ENCODE peak calls at places on chromosomes 5 and 9, in four cellular contexts. One of them, this sample, is unnamed.

GRCh38 chr5:128213340-128213739 is 129.8 kb downstream of the SLC12A2 start:
- DNase-seq in astrocyte: peak; percentile 43
- DNase-seq in fibroblast of lung: peak; percentile 82
- DNase-seq in OCI-LY7: peak; percentile 56
- DNase-seq in this sample: peak; percentile 83

GRCh38 chr5:175873090-175873454 is 1.7 kb downstream of the CPLX2 start:
- DNase-seq in OCI-LY7: no peak
- DNase-seq in astrocyte: no peak
- DNase-seq in fibroblast of lung: peak; percentile 2
- DNase-seq in this sample: peak; percentile 38

GRCh38 chr9:104494808-104495207 is 9.3 kb upstream of the OR13F1 start:
- DNase-seq in OCI-LY7: peak; percentile 22
- DNase-seq in fibroblast of lung: no peak
- DNase-seq in astrocyte: no peak
- DNase-seq in this sample: no peak

GRCh38 chr9:37978983-37979382 is 75.1 kb upstream of the SLC25A51 start:
- DNase-seq in fibroblast of lung: no peak
- DNase-seq in OCI-LY7: no peak
- DNase-seq in astrocyte: no peak
- DNase-seq in this sample: no peak

GRCh38 chr9:133113163-133113927 is 7.7 kb downstream of the RALGDS start:
- DNase-seq in fibroblast of lung: no peak
- DNase-seq in OCI-LY7: no peak
- DNase-seq in astrocyte: peak; percentile 83
- DNase-seq in this sample: peak; percentile 94

GRCh38 chr5:177301503-177302165 is 1.9 kb downstream of the RAB24 start:
- DNase-seq in OCI-LY7: no peak
- DNase-seq in fibroblast of lung: no peak
- DNase-seq in astrocyte: no peak
- DNase-seq in this sample: peak; percentile 82

GRCh38 chr9:78118742-78119473 is 87.3 kb upstream of the GNAQ start:
- DNase-seq in OCI-LY7: peak; percentile 21
- DNase-seq in astrocyte: peak; percentile 73
- DNase-seq in fibroblast of lung: peak; percentile 17
- DNase-seq in this sample: peak; percentile 69

GRCh38 chr5:1004598-1005361 is 3.8 kb upstream of the NKD2 start:
- DNase-seq in astrocyte: no peak
- DNase-seq in fibroblast of lung: no peak
- DNase-seq in OCI-LY7: no peak
- DNase-seq in this sample: peak; percentile 90

GRCh38 chr9:33453999-33454660 is 6.7 kb upstream of the AQP3 start:
- DNase-seq in astrocyte: no peak
- DNase-seq in fibroblast of lung: no peak
- DNase-seq in OCI-LY7: peak; percentile 80
- DNase-seq in this sample: peak; percentile 46

GRCh38 chr5:114361724-114362196 is at the start of gene KCNN2:
- DNase-seq in astrocyte: peak; percentile 49
- DNase-seq in OCI-LY7: no peak
- DNase-seq in fibroblast of lung: peak; percentile 93
- DNase-seq in this sample: peak; percentile 68

GRCh38 chr5:135509995-135510394 is 25.8 kb downstream of the NEUROG1 start:
- DNase-seq in fibroblast of lung: no peak
- DNase-seq in OCI-LY7: no peak
- DNase-seq in astrocyte: no peak
- DNase-seq in this sample: no peak

GRCh38 chr5:65855758-65856157 is 70.6 kb upstream of the ERBIN start:
- DNase-seq in OCI-LY7: no peak
- DNase-seq in fibroblast of lung: no peak
- DNase-seq in astrocyte: no peak
- DNase-seq in this sample: no peak

GRCh38 chr5:30279237-30279636 is 914.2 kb upstream of the CDH6 start:
- DNase-seq in fibroblast of lung: no peak
- DNase-seq in astrocyte: peak; percentile 57
- DNase-seq in OCI-LY7: no peak
- DNase-seq in this sample: no peak

GRCh38 chr9:82680179-82680935 is 382.6 kb downstream of the RASEF start:
- DNase-seq in astrocyte: no peak
- DNase-seq in fibroblast of lung: no peak
- DNase-seq in OCI-LY7: no peak
- DNase-seq in this sample: no peak

GRCh38 chr5:7837401-7837800 is 13.5 kb downstream of the CFAP90 start:
- DNase-seq in astrocyte: no peak
- DNase-seq in OCI-LY7: no peak
- DNase-seq in fibroblast of lung: no peak
- DNase-seq in this sample: no peak

DNA sequence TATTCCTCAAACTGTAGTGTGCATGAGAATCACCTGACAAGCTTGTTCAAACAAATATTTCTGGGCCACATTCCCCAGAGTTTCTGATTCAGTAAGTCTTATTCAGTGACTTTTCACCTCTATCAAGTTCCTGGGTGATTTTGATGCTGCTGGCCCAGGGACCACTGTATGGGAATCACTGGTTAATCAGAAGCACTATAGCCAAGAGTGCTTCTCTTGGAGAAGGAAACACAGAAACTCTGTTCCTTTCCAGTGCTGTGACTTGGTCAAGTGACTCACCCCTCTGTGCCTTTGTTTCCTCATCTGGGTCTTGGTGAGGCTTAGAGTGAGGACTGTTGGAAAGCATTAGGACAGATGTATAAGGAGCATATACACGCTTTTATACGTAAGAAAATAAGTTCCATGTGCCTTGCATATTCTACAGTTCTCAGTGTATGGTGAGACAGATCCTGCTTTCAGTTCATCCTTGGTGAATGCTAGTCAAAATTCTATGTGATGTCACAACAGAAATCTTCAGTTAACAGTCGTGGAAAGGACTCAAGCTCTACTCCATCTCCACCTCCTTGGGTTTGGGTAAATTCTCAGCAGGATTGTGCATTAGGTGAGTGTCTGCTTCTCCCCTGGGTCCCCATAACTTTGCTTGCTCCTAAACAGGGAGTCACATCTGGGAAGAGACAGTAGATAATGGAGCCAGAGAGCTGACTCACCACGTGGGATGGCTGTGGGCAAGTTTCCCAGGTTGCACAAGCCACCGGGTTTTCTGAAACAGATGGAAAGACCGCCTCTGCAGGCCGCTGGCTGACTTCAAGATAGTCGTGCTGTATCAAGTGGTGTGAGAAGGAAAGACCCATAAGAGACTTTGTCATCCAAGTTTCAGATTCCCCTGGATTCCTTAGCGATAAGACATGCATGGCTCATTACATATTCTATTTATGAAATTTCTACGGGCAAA is 117.0 kb downstream of the NXNL2 start:
- DNase-seq in fibroblast of lung: peak; percentile 97
- DNase-seq in OCI-LY7: no peak
- DNase-seq in astrocyte: peak; percentile 98
- DNase-seq in this sample: peak; percentile 94
- H2AFZ ChIP-seq in fibroblast of lung: no peak overlapping the region
- H2AFZ ChIP-seq in OCI-LY7: no peak overlapping the region
- H2AFZ ChIP-seq in astrocyte: peak overlapping the region; percentile 20
- H2AFZ ChIP-seq in this sample: peak overlapping the region; percentile 0

GRCh38 chr9:93621922-93622321 is 45.5 kb downstream of the PHF2 start:
- DNase-seq in OCI-LY7: no peak
- DNase-seq in fibroblast of lung: no peak
- DNase-seq in astrocyte: no peak
- DNase-seq in this sample: no peak
- H4K20me1 ChIP-seq in OCI-LY7: no peaks in the 10 kb centered on the region
- H4K20me1 ChIP-seq in fibroblast of lung: no peaks in the 10 kb centered on the region
- H4K20me1 ChIP-seq in astrocyte: peaks cover 85% of the 10 kb centered on the region
- H4K20me1 ChIP-seq in this sample: peaks cover 60% of the 10 kb centered on the region

DNA sequence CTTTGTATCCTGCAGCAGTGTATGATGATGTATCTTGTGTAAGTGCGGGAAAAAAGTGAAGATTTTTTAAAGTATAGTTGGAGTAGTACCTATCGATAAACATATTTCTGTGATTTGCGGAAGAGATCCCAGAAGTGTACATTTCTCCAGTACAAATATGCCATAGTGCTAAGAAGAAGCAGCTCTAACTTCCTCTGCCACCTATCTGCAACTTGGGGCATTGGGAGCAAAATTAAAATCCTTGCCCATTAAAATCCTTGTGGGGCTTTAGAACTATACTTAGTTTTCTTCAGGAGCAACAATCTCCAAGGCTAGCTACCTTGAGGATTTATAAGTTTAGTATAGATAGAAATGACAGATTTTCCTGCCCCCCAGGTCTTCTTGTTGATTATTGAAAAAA is 123.7 kb downstream of the VCAN start:
- DNase-seq in astrocyte: no peak
- DNase-seq in fibroblast of lung: no peak
- DNase-seq in OCI-LY7: no peak
- DNase-seq in this sample: no peak
- TF ChIP-seq CTCF in astrocyte: peak; percentile 20
- TF ChIP-seq CTCF in fibroblast of lung: no peak
- TF ChIP-seq CTCF in OCI-LY7: no peak
- TF ChIP-seq CTCF in this sample: peak; percentile 43

GRCh38 chr5:112532654-112533314 is 113.7 kb upstream of the EPB41L4A start:
- DNase-seq in astrocyte: no peak
- DNase-seq in OCI-LY7: no peak
- DNase-seq in fibroblast of lung: no peak
- DNase-seq in this sample: no peak

GRCh38 chr5:112525217-112525616 is 106.1 kb upstream of the EPB41L4A start:
- DNase-seq in OCI-LY7: peak; percentile 19
- DNase-seq in astrocyte: no peak
- DNase-seq in fibroblast of lung: no peak
- DNase-seq in this sample: no peak

GRCh38 chr5:112529525-112529924 is 110.4 kb upstream of the EPB41L4A start:
- DNase-seq in OCI-LY7: peak; percentile 24
- DNase-seq in fibroblast of lung: no peak
- DNase-seq in astrocyte: no peak
- DNase-seq in this sample: no peak

GRCh38 chr5:112533315-112533867 is 114.3 kb upstream of the EPB41L4A start:
- DNase-seq in fibroblast of lung: no peak
- DNase-seq in OCI-LY7: peak; percentile 4
- DNase-seq in astrocyte: no peak
- DNase-seq in this sample: no peak

DNA sequence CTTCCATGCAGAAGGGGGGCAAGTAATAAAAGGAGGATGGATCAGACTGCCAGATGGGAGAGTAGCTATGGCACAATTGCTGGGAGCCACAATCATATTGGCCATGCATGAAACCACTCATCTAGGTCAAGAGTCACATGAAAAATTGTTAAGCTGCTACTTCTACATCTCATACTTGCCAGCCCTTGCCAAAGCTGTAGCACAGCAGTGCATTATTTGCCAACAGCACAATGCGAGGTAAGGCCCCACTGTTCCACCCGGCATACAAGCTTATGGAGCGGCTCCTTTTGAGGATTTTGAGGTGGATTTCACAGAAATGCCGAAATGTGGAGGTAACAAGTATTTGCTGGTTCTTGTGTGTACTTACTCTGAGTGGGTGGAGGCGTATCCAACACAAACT is 109.9 kb upstream of the EPB41L4A start:
- DNase-seq in astrocyte: no peak
- DNase-seq in fibroblast of lung: no peak
- DNase-seq in OCI-LY7: no peak
- DNase-seq in this sample: no peak
- H2AFZ ChIP-seq in astrocyte: no peak overlapping the region
- H2AFZ ChIP-seq in fibroblast of lung: no peak overlapping the region
- H2AFZ ChIP-seq in OCI-LY7: no peak overlapping the region
- H2AFZ ChIP-seq in this sample: no peak overlapping the region

DNA sequence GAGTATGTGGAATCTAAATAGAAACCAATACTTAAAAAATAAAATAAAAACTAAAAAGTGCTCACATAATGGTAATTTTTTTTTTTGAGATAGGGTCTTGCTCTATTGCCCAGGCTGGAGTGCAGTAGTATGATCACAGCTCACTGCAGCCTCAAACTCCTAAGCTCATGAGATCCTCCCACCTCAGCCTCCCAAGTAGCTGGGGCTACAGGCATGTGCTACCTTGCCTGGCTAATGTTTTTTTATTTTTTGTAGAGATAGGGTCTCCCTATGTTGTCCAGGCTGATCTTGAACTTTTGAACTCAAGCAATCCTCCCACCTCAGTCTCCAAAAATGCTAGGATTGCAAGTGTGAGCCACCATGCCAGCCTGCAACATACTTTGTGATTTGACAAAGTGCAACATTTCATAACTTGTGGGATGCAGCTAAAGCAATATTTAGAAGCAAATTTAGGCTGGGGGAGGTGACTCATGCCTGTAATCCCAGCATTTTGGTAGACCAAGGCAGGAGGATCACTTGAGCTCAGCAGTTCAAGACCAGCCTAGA is 18.4 kb downstream of the AP3B1 start:
- DNase-seq in OCI-LY7: no peak
- DNase-seq in fibroblast of lung: no peak
- DNase-seq in astrocyte: peak; percentile 5
- DNase-seq in this sample: no peak
- H4K20me1 ChIP-seq in OCI-LY7: peaks cover 11% of the 10 kb centered on the region
- H4K20me1 ChIP-seq in fibroblast of lung: no peaks in the 10 kb centered on the region
- H4K20me1 ChIP-seq in astrocyte: peaks cover 80% of the 10 kb centered on the region
- H4K20me1 ChIP-seq in this sample: peaks cover 22% of the 10 kb centered on the region

GRCh38 chr5:11075010-11075860 is 314.2 kb upstream of the DAP start:
- DNase-seq in fibroblast of lung: no peak
- DNase-seq in OCI-LY7: no peak
- DNase-seq in astrocyte: no peak
- DNase-seq in this sample: no peak
- TF ChIP-seq CTCF in fibroblast of lung: no peak
- TF ChIP-seq CTCF in OCI-LY7: peak; percentile 63
- TF ChIP-seq CTCF in astrocyte: no peak
- TF ChIP-seq CTCF in this sample: no peak

This sample was measured in osteoblast.